ENCODE peak calls at places on chromosomes 12 and 14, in ten cellular contexts. One of them, this sample, is unnamed.

GRCh38 chr12:101619868-101620761 is 25.3 kb downstream of the MYBPC1 start:
- DNase-seq in Calu3: no peak
- DNase-seq in D341Med: no peak
- DNase-seq in OCI-LY7: no peak
- DNase-seq in small intestine: peak; percentile 43
- DNase-seq in activated T-helper 1 cell treated with anti-CD3 and anti-CD28 coated beads, Interleukin-12 subunit alpha, Interleukin-12 subunit beta, Interleukin-2, Interleukin-4 antibody, amounts not matched to agents 30 ng/mL and 10 ng/mL and 1 ng/mL, durations not matched to agents 14 hours and 24 hours and 36 hours: no peak
- DNase-seq in LHCN-M2: no peak
- DNase-seq in HL-60: no peak
- DNase-seq in neural crest cell: no peak
- DNase-seq in ELR: no peak
- DNase-seq in this sample: no peak

GRCh38 chr12:2395352-2395977 is 342.7 kb downstream of the CACNA1C start:
- DNase-seq in activated T-helper 1 cell treated with anti-CD3 and anti-CD28 coated beads, Interleukin-12 subunit alpha, Interleukin-12 subunit beta, Interleukin-2, Interleukin-4 antibody, amounts not matched to agents 30 ng/mL and 10 ng/mL and 1 ng/mL, durations not matched to agents 14 hours and 24 hours and 36 hours: no peak
- DNase-seq in neural crest cell: peak; percentile 71
- DNase-seq in ELR: peak; percentile 67
- DNase-seq in LHCN-M2: peak; percentile 36
- DNase-seq in HL-60: peak; percentile 20
- DNase-seq in D341Med: peak; percentile 83
- DNase-seq in OCI-LY7: peak; percentile 56
- DNase-seq in Calu3: peak; percentile 69
- DNase-seq in small intestine: peak; percentile 51
- DNase-seq in this sample: peak; percentile 76

GRCh38 chr12:98373982-98374381 is 141.4 kb upstream of the TMPO start:
- DNase-seq in OCI-LY7: peak; percentile 25
- DNase-seq in ELR: peak; percentile 13
- DNase-seq in activated T-helper 1 cell treated with anti-CD3 and anti-CD28 coated beads, Interleukin-12 subunit alpha, Interleukin-12 subunit beta, Interleukin-2, Interleukin-4 antibody, amounts not matched to agents 30 ng/mL and 10 ng/mL and 1 ng/mL, durations not matched to agents 14 hours and 24 hours and 36 hours: no peak
- DNase-seq in small intestine: peak; percentile 19
- DNase-seq in LHCN-M2: peak; percentile 80
- DNase-seq in Calu3: no peak
- DNase-seq in HL-60: no peak
- DNase-seq in neural crest cell: no peak
- DNase-seq in D341Med: no peak
- DNase-seq in this sample: no peak

GRCh38 chr12:49843871-49844437 is 1.0 kb upstream of the BCDIN3D start:
- DNase-seq in activated T-helper 1 cell treated with anti-CD3 and anti-CD28 coated beads, Interleukin-12 subunit alpha, Interleukin-12 subunit beta, Interleukin-2, Interleukin-4 antibody, amounts not matched to agents 30 ng/mL and 10 ng/mL and 1 ng/mL, durations not matched to agents 14 hours and 24 hours and 36 hours: no peak
- DNase-seq in HL-60: no peak
- DNase-seq in Calu3: no peak
- DNase-seq in neural crest cell: no peak
- DNase-seq in small intestine: no peak
- DNase-seq in LHCN-M2: no peak
- DNase-seq in OCI-LY7: no peak
- DNase-seq in D341Med: no peak
- DNase-seq in ELR: peak; percentile 19
- DNase-seq in this sample: no peak

GRCh38 chr12:121811434-121812319 is 7.9 kb downstream of the SETD1B start:
- DNase-seq in neural crest cell: peak; percentile 76
- DNase-seq in LHCN-M2: peak; percentile 65
- DNase-seq in D341Med: peak; percentile 94
- DNase-seq in Calu3: peak; percentile 89
- DNase-seq in small intestine: peak; percentile 55
- DNase-seq in ELR: peak; percentile 79
- DNase-seq in HL-60: peak; percentile 81
- DNase-seq in activated T-helper 1 cell treated with anti-CD3 and anti-CD28 coated beads, Interleukin-12 subunit alpha, Interleukin-12 subunit beta, Interleukin-2, Interleukin-4 antibody, amounts not matched to agents 30 ng/mL and 10 ng/mL and 1 ng/mL, durations not matched to agents 14 hours and 24 hours and 36 hours: peak; percentile 67
- DNase-seq in OCI-LY7: peak; percentile 70
- DNase-seq in this sample: peak; percentile 90

GRCh38 chr14:36661506-36662257 is at the start of gene PAX9:
- DNase-seq in OCI-LY7: peak; percentile 90
- DNase-seq in neural crest cell: peak; percentile 72
- DNase-seq in D341Med: no peak
- DNase-seq in activated T-helper 1 cell treated with anti-CD3 and anti-CD28 coated beads, Interleukin-12 subunit alpha, Interleukin-12 subunit beta, Interleukin-2, Interleukin-4 antibody, amounts not matched to agents 30 ng/mL and 10 ng/mL and 1 ng/mL, durations not matched to agents 14 hours and 24 hours and 36 hours: no peak
- DNase-seq in Calu3: peak; percentile 95
- DNase-seq in LHCN-M2: peak; percentile 78
- DNase-seq in small intestine: peak; percentile 88
- DNase-seq in HL-60: peak; percentile 10
- DNase-seq in ELR: peak; percentile 40
- DNase-seq in this sample: peak; percentile 89

GRCh38 chr14:76694106-76694505 is 67.2 kb upstream of the VASH1 start:
- DNase-seq in Calu3: no peak
- DNase-seq in small intestine: no peak
- DNase-seq in ELR: no peak
- DNase-seq in OCI-LY7: no peak
- DNase-seq in LHCN-M2: no peak
- DNase-seq in activated T-helper 1 cell treated with anti-CD3 and anti-CD28 coated beads, Interleukin-12 subunit alpha, Interleukin-12 subunit beta, Interleukin-2, Interleukin-4 antibody, amounts not matched to agents 30 ng/mL and 10 ng/mL and 1 ng/mL, durations not matched to agents 14 hours and 24 hours and 36 hours: no peak
- DNase-seq in neural crest cell: no peak
- DNase-seq in HL-60: no peak
- DNase-seq in D341Med: no peak
- DNase-seq in this sample: no peak

GRCh38 chr12:72540811-72541210 is 268.6 kb downstream of the TRHDE start:
- DNase-seq in neural crest cell: no peak
- DNase-seq in LHCN-M2: no peak
- DNase-seq in HL-60: no peak
- DNase-seq in small intestine: no peak
- DNase-seq in Calu3: no peak
- DNase-seq in OCI-LY7: no peak
- DNase-seq in D341Med: no peak
- DNase-seq in ELR: peak; percentile 42
- DNase-seq in activated T-helper 1 cell treated with anti-CD3 and anti-CD28 coated beads, Interleukin-12 subunit alpha, Interleukin-12 subunit beta, Interleukin-2, Interleukin-4 antibody, amounts not matched to agents 30 ng/mL and 10 ng/mL and 1 ng/mL, durations not matched to agents 14 hours and 24 hours and 36 hours: no peak
- DNase-seq in this sample: no peak

GRCh38 chr12:108468149-108468968 is 46.7 kb upstream of the FICD start:
- DNase-seq in ELR: peak; percentile 46
- DNase-seq in activated T-helper 1 cell treated with anti-CD3 and anti-CD28 coated beads, Interleukin-12 subunit alpha, Interleukin-12 subunit beta, Interleukin-2, Interleukin-4 antibody, amounts not matched to agents 30 ng/mL and 10 ng/mL and 1 ng/mL, durations not matched to agents 14 hours and 24 hours and 36 hours: no peak
- DNase-seq in neural crest cell: peak; percentile 48
- DNase-seq in LHCN-M2: peak; percentile 49
- DNase-seq in HL-60: no peak
- DNase-seq in Calu3: peak; percentile 44
- DNase-seq in small intestine: peak; percentile 30
- DNase-seq in OCI-LY7: peak; percentile 51
- DNase-seq in D341Med: no peak
- DNase-seq in this sample: peak; percentile 60

GRCh38 chr12:52193991-52194390 is 2.2 kb upstream of the KRT80 start:
- DNase-seq in D341Med: no peak
- DNase-seq in HL-60: no peak
- DNase-seq in neural crest cell: no peak
- DNase-seq in LHCN-M2: no peak
- DNase-seq in Calu3: peak; percentile 17
- DNase-seq in OCI-LY7: no peak
- DNase-seq in activated T-helper 1 cell treated with anti-CD3 and anti-CD28 coated beads, Interleukin-12 subunit alpha, Interleukin-12 subunit beta, Interleukin-2, Interleukin-4 antibody, amounts not matched to agents 30 ng/mL and 10 ng/mL and 1 ng/mL, durations not matched to agents 14 hours and 24 hours and 36 hours: no peak
- DNase-seq in small intestine: no peak
- DNase-seq in ELR: no peak
- DNase-seq in this sample: no peak

GRCh38 chr12:128859311-128859710 is 6.0 kb downstream of the GLT1D1 start:
- DNase-seq in activated T-helper 1 cell treated with anti-CD3 and anti-CD28 coated beads, Interleukin-12 subunit alpha, Interleukin-12 subunit beta, Interleukin-2, Interleukin-4 antibody, amounts not matched to agents 30 ng/mL and 10 ng/mL and 1 ng/mL, durations not matched to agents 14 hours and 24 hours and 36 hours: no peak
- DNase-seq in Calu3: no peak
- DNase-seq in neural crest cell: no peak
- DNase-seq in small intestine: no peak
- DNase-seq in D341Med: no peak
- DNase-seq in LHCN-M2: no peak
- DNase-seq in HL-60: no peak
- DNase-seq in OCI-LY7: no peak
- DNase-seq in ELR: no peak
- DNase-seq in this sample: no peak

GRCh38 chr14:88426271-88426670 is 40.8 kb downstream of the SPATA7 start:
- DNase-seq in activated T-helper 1 cell treated with anti-CD3 and anti-CD28 coated beads, Interleukin-12 subunit alpha, Interleukin-12 subunit beta, Interleukin-2, Interleukin-4 antibody, amounts not matched to agents 30 ng/mL and 10 ng/mL and 1 ng/mL, durations not matched to agents 14 hours and 24 hours and 36 hours: no peak
- DNase-seq in Calu3: no peak
- DNase-seq in LHCN-M2: peak; percentile 1
- DNase-seq in OCI-LY7: no peak
- DNase-seq in small intestine: no peak
- DNase-seq in neural crest cell: no peak
- DNase-seq in ELR: peak; percentile 80
- DNase-seq in D341Med: no peak
- DNase-seq in HL-60: no peak
- DNase-seq in this sample: no peak

GRCh38 chr14:53032838-53033390 is 82.1 kb upstream of the FERMT2 start:
- DNase-seq in activated T-helper 1 cell treated with anti-CD3 and anti-CD28 coated beads, Interleukin-12 subunit alpha, Interleukin-12 subunit beta, Interleukin-2, Interleukin-4 antibody, amounts not matched to agents 30 ng/mL and 10 ng/mL and 1 ng/mL, durations not matched to agents 14 hours and 24 hours and 36 hours: no peak
- DNase-seq in neural crest cell: no peak
- DNase-seq in Calu3: no peak
- DNase-seq in ELR: peak; percentile 8
- DNase-seq in LHCN-M2: no peak
- DNase-seq in D341Med: no peak
- DNase-seq in HL-60: no peak
- DNase-seq in small intestine: no peak
- DNase-seq in OCI-LY7: no peak
- DNase-seq in this sample: no peak

GRCh38 chr14:32224731-32225377 is 21.8 kb upstream of the RNU6-8 start:
- DNase-seq in small intestine: peak; percentile 47
- DNase-seq in D341Med: peak; percentile 87
- DNase-seq in activated T-helper 1 cell treated with anti-CD3 and anti-CD28 coated beads, Interleukin-12 subunit alpha, Interleukin-12 subunit beta, Interleukin-2, Interleukin-4 antibody, amounts not matched to agents 30 ng/mL and 10 ng/mL and 1 ng/mL, durations not matched to agents 14 hours and 24 hours and 36 hours: no peak
- DNase-seq in OCI-LY7: no peak
- DNase-seq in HL-60: no peak
- DNase-seq in LHCN-M2: peak; percentile 74
- DNase-seq in Calu3: peak; percentile 64
- DNase-seq in neural crest cell: no peak
- DNase-seq in ELR: peak; percentile 68
- DNase-seq in this sample: peak; percentile 9

GRCh38 chr12:84920331-84920730 is 7.7 kb upstream of the SLC6A15 start:
- DNase-seq in D341Med: no peak
- DNase-seq in HL-60: no peak
- DNase-seq in OCI-LY7: no peak
- DNase-seq in LHCN-M2: peak; percentile 67
- DNase-seq in small intestine: no peak
- DNase-seq in activated T-helper 1 cell treated with anti-CD3 and anti-CD28 coated beads, Interleukin-12 subunit alpha, Interleukin-12 subunit beta, Interleukin-2, Interleukin-4 antibody, amounts not matched to agents 30 ng/mL and 10 ng/mL and 1 ng/mL, durations not matched to agents 14 hours and 24 hours and 36 hours: no peak
- DNase-seq in Calu3: no peak
- DNase-seq in neural crest cell: no peak
- DNase-seq in ELR: peak; percentile 81
- DNase-seq in this sample: no peak

GRCh38 chr12:7039403-7039802 is 21.1 kb upstream of the C1S start:
- DNase-seq in Calu3: no peak
- DNase-seq in activated T-helper 1 cell treated with anti-CD3 and anti-CD28 coated beads, Interleukin-12 subunit alpha, Interleukin-12 subunit beta, Interleukin-2, Interleukin-4 antibody, amounts not matched to agents 30 ng/mL and 10 ng/mL and 1 ng/mL, durations not matched to agents 14 hours and 24 hours and 36 hours: no peak
- DNase-seq in HL-60: no peak
- DNase-seq in D341Med: no peak
- DNase-seq in ELR: no peak
- DNase-seq in OCI-LY7: no peak
- DNase-seq in small intestine: no peak
- DNase-seq in neural crest cell: no peak
- DNase-seq in LHCN-M2: no peak
- DNase-seq in this sample: no peak

GRCh38 chr12:53102883-53103807 is at the start of gene SOAT2:
- DNase-seq in small intestine: peak; percentile 81
- DNase-seq in neural crest cell: no peak
- DNase-seq in ELR: no peak
- DNase-seq in LHCN-M2: no peak
- DNase-seq in D341Med: no peak
- DNase-seq in HL-60: no peak
- DNase-seq in activated T-helper 1 cell treated with anti-CD3 and anti-CD28 coated beads, Interleukin-12 subunit alpha, Interleukin-12 subunit beta, Interleukin-2, Interleukin-4 antibody, amounts not matched to agents 30 ng/mL and 10 ng/mL and 1 ng/mL, durations not matched to agents 14 hours and 24 hours and 36 hours: no peak
- DNase-seq in OCI-LY7: peak; percentile 79
- DNase-seq in Calu3: no peak
- DNase-seq in this sample: no peak

GRCh38 chr14:54364555-54365415 is 32.0 kb upstream of the CDKN3 start:
- DNase-seq in ELR: peak; percentile 47
- DNase-seq in LHCN-M2: peak; percentile 52
- DNase-seq in small intestine: no peak
- DNase-seq in D341Med: no peak
- DNase-seq in neural crest cell: no peak
- DNase-seq in HL-60: no peak
- DNase-seq in OCI-LY7: no peak
- DNase-seq in Calu3: no peak
- DNase-seq in activated T-helper 1 cell treated with anti-CD3 and anti-CD28 coated beads, Interleukin-12 subunit alpha, Interleukin-12 subunit beta, Interleukin-2, Interleukin-4 antibody, amounts not matched to agents 30 ng/mL and 10 ng/mL and 1 ng/mL, durations not matched to agents 14 hours and 24 hours and 36 hours: no peak
- DNase-seq in this sample: peak; percentile 22

GRCh38 chr12:102314821-102315220 is 117.2 kb upstream of the PMCH start:
- DNase-seq in activated T-helper 1 cell treated with anti-CD3 and anti-CD28 coated beads, Interleukin-12 subunit alpha, Interleukin-12 subunit beta, Interleukin-2, Interleukin-4 antibody, amounts not matched to agents 30 ng/mL and 10 ng/mL and 1 ng/mL, durations not matched to agents 14 hours and 24 hours and 36 hours: no peak
- DNase-seq in neural crest cell: no peak
- DNase-seq in OCI-LY7: no peak
- DNase-seq in small intestine: no peak
- DNase-seq in D341Med: no peak
- DNase-seq in LHCN-M2: no peak
- DNase-seq in Calu3: no peak
- DNase-seq in HL-60: no peak
- DNase-seq in ELR: peak; percentile 4
- DNase-seq in this sample: no peak

GRCh38 chr14:81384900-81385299 is 15.2 kb downstream of the STON2 start:
- DNase-seq in activated T-helper 1 cell treated with anti-CD3 and anti-CD28 coated beads, Interleukin-12 subunit alpha, Interleukin-12 subunit beta, Interleukin-2, Interleukin-4 antibody, amounts not matched to agents 30 ng/mL and 10 ng/mL and 1 ng/mL, durations not matched to agents 14 hours and 24 hours and 36 hours: no peak
- DNase-seq in ELR: no peak
- DNase-seq in HL-60: no peak
- DNase-seq in small intestine: no peak
- DNase-seq in OCI-LY7: no peak
- DNase-seq in LHCN-M2: peak; percentile 16
- DNase-seq in Calu3: no peak
- DNase-seq in neural crest cell: no peak
- DNase-seq in D341Med: no peak
- DNase-seq in this sample: no peak

GRCh38 chr14:34926552-34926951 is 51.4 kb upstream of the BAZ1A start:
- DNase-seq in small intestine: no peak
- DNase-seq in OCI-LY7: no peak
- DNase-seq in D341Med: no peak
- DNase-seq in activated T-helper 1 cell treated with anti-CD3 and anti-CD28 coated beads, Interleukin-12 subunit alpha, Interleukin-12 subunit beta, Interleukin-2, Interleukin-4 antibody, amounts not matched to agents 30 ng/mL and 10 ng/mL and 1 ng/mL, durations not matched to agents 14 hours and 24 hours and 36 hours: no peak
- DNase-seq in LHCN-M2: peak; percentile 23
- DNase-seq in ELR: peak; percentile 60
- DNase-seq in HL-60: no peak
- DNase-seq in neural crest cell: no peak
- DNase-seq in Calu3: no peak
- DNase-seq in this sample: no peak

GRCh38 chr14:96363751-96364336 is 518 bp downstream of the GSKIP start:
- DNase-seq in D341Med: peak; percentile 69
- DNase-seq in LHCN-M2: peak; percentile 63
- DNase-seq in Calu3: peak; percentile 17
- DNase-seq in small intestine: peak; percentile 86
- DNase-seq in ELR: peak; percentile 77
- DNase-seq in activated T-helper 1 cell treated with anti-CD3 and anti-CD28 coated beads, Interleukin-12 subunit alpha, Interleukin-12 subunit beta, Interleukin-2, Interleukin-4 antibody, amounts not matched to agents 30 ng/mL and 10 ng/mL and 1 ng/mL, durations not matched to agents 14 hours and 24 hours and 36 hours: peak; percentile 32
- DNase-seq in HL-60: no peak
- DNase-seq in OCI-LY7: peak; percentile 61
- DNase-seq in neural crest cell: peak; percentile 32
- DNase-seq in this sample: peak; percentile 38

GRCh38 chr12:45938566-45938965 is 51.8 kb downstream of the SCAF11 start:
- DNase-seq in activated T-helper 1 cell treated with anti-CD3 and anti-CD28 coated beads, Interleukin-12 subunit alpha, Interleukin-12 subunit beta, Interleukin-2, Interleukin-4 antibody, amounts not matched to agents 30 ng/mL and 10 ng/mL and 1 ng/mL, durations not matched to agents 14 hours and 24 hours and 36 hours: no peak
- DNase-seq in small intestine: peak; percentile 86
- DNase-seq in ELR: no peak
- DNase-seq in Calu3: no peak
- DNase-seq in OCI-LY7: no peak
- DNase-seq in HL-60: no peak
- DNase-seq in D341Med: no peak
- DNase-seq in LHCN-M2: no peak
- DNase-seq in neural crest cell: no peak
- DNase-seq in this sample: no peak

GRCh38 chr14:34252227-34252626 is 209.8 kb downstream of the SPTSSA start:
- DNase-seq in OCI-LY7: no peak
- DNase-seq in D341Med: no peak
- DNase-seq in activated T-helper 1 cell treated with anti-CD3 and anti-CD28 coated beads, Interleukin-12 subunit alpha, Interleukin-12 subunit beta, Interleukin-2, Interleukin-4 antibody, amounts not matched to agents 30 ng/mL and 10 ng/mL and 1 ng/mL, durations not matched to agents 14 hours and 24 hours and 36 hours: no peak
- DNase-seq in LHCN-M2: no peak
- DNase-seq in Calu3: no peak
- DNase-seq in HL-60: no peak
- DNase-seq in neural crest cell: no peak
- DNase-seq in ELR: no peak
- DNase-seq in small intestine: no peak
- DNase-seq in this sample: no peak

GRCh38 chr14:68408680-68409079 is 384.2 kb downstream of the ZFP36L1 start:
- DNase-seq in LHCN-M2: peak; percentile 69
- DNase-seq in Calu3: no peak
- DNase-seq in D341Med: no peak
- DNase-seq in small intestine: peak; percentile 35
- DNase-seq in activated T-helper 1 cell treated with anti-CD3 and anti-CD28 coated beads, Interleukin-12 subunit alpha, Interleukin-12 subunit beta, Interleukin-2, Interleukin-4 antibody, amounts not matched to agents 30 ng/mL and 10 ng/mL and 1 ng/mL, durations not matched to agents 14 hours and 24 hours and 36 hours: no peak
- DNase-seq in HL-60: no peak
- DNase-seq in ELR: peak; percentile 72
- DNase-seq in neural crest cell: no peak
- DNase-seq in OCI-LY7: peak; percentile 53
- DNase-seq in this sample: no peak

GRCh38 chr12:121400332-121401139 is 618 bp downstream of the RNF34 start:
- DNase-seq in OCI-LY7: peak; percentile 59
- DNase-seq in HL-60: no peak
- DNase-seq in Calu3: peak; percentile 37
- DNase-seq in neural crest cell: peak; percentile 25
- DNase-seq in D341Med: peak; percentile 76
- DNase-seq in LHCN-M2: peak; percentile 19
- DNase-seq in activated T-helper 1 cell treated with anti-CD3 and anti-CD28 coated beads, Interleukin-12 subunit alpha, Interleukin-12 subunit beta, Interleukin-2, Interleukin-4 antibody, amounts not matched to agents 30 ng/mL and 10 ng/mL and 1 ng/mL, durations not matched to agents 14 hours and 24 hours and 36 hours: peak; percentile 59
- DNase-seq in small intestine: peak; percentile 85
- DNase-seq in ELR: peak; percentile 80
- DNase-seq in this sample: no peak

GRCh38 chr12:113194971-113195391 is 9.5 kb downstream of the RITA1 start:
- DNase-seq in activated T-helper 1 cell treated with anti-CD3 and anti-CD28 coated beads, Interleukin-12 subunit alpha, Interleukin-12 subunit beta, Interleukin-2, Interleukin-4 antibody, amounts not matched to agents 30 ng/mL and 10 ng/mL and 1 ng/mL, durations not matched to agents 14 hours and 24 hours and 36 hours: no peak
- DNase-seq in OCI-LY7: no peak
- DNase-seq in LHCN-M2: peak; percentile 84
- DNase-seq in HL-60: no peak
- DNase-seq in D341Med: no peak
- DNase-seq in neural crest cell: no peak
- DNase-seq in small intestine: no peak
- DNase-seq in Calu3: no peak
- DNase-seq in ELR: peak; percentile 74
- DNase-seq in this sample: no peak

GRCh38 chr14:80872645-80873044 is 68.9 kb downstream of the CEP128 start:
- DNase-seq in small intestine: no peak
- DNase-seq in neural crest cell: no peak
- DNase-seq in LHCN-M2: peak; percentile 26
- DNase-seq in D341Med: no peak
- DNase-seq in OCI-LY7: no peak
- DNase-seq in ELR: no peak
- DNase-seq in activated T-helper 1 cell treated with anti-CD3 and anti-CD28 coated beads, Interleukin-12 subunit alpha, Interleukin-12 subunit beta, Interleukin-2, Interleukin-4 antibody, amounts not matched to agents 30 ng/mL and 10 ng/mL and 1 ng/mL, durations not matched to agents 14 hours and 24 hours and 36 hours: no peak
- DNase-seq in HL-60: no peak
- DNase-seq in Calu3: no peak
- DNase-seq in this sample: no peak